ENCODE peak calls at places on chromosomes 11 and 22, in nine cellular contexts. Z, P, Y, U, A, F, M, W and I are unnamed samples. For H3K36me3, the result is how much of the 10 kb centered on the place peaks cover.

GRCh38 chr22:40036591-40037225 is 42.0 kb downstream of the FAM83F start:
- DNase-seq in Z (peak), P (peak), Y (peak), U (peak), A (no peak), F (no peak), M (no peak), W (peak), I (peak)

GRCh38 chr11:68137833-68138232 is 16.6 kb upstream of the CHKA start:
- DNase-seq in Z (peak), P (no peak), Y (no peak), U (no peak), A (no peak), F (no peak), M (no peak), W (no peak), I (no peak)

GRCh38 chr11:112871909-112872511 is 89.2 kb upstream of the NCAM1 start:
- DNase-seq in Z (no peak), P (no peak), Y (no peak), U (no peak), A (no peak), F (no peak), M (peak), W (no peak), I (no peak)

GRCh38 chr22:46085831-46086576 is 64.3 kb upstream of the PPARA start:
- DNase-seq in Z (peak), P (no peak), Y (peak), U (peak), A (no peak), F (no peak), M (no peak), W (no peak), I (no peak)

GRCh38 chr22:34490911-34491310 is 570.6 kb upstream of the LARGE1 start:
- DNase-seq in Z (no peak), P (no peak), Y (no peak), U (no peak), A (no peak), F (no peak), M (no peak), W (no peak), I (no peak)

GRCh38 chr22:50529416-50530279 is at the start of gene TYMP:
- DNase-seq in Z (no peak), P (no peak), Y (peak), U (peak), A (no peak), F (no peak), M (no peak), W (no peak), I (peak)

GRCh38 chr11:58285483-58286040 is 17.5 kb upstream of the OR10W1 start:
- DNase-seq in Z (no peak), P (no peak), Y (no peak), U (no peak), A (no peak), F (no peak), M (no peak), W (no peak), I (no peak)

GRCh38 chr11:106961518-106961917 is 56.8 kb downstream of the GUCY1A2 start:
- DNase-seq in Z (no peak), P (no peak), Y (no peak), U (no peak), A (no peak), F (no peak), M (no peak), W (peak), I (no peak)

GRCh38 chr11:115499241-115499799 is 4.9 kb downstream of the CADM1 start:
- DNase-seq in Z (no peak), P (no peak), Y (no peak), U (no peak), A (no peak), F (no peak), M (no peak), W (no peak), I (no peak)

GRCh38 chr11:115325523-115325922 is 178.7 kb downstream of the CADM1 start:
- DNase-seq in Z (no peak), P (no peak), Y (no peak), U (no peak), A (no peak), F (no peak), M (no peak), W (no peak), I (no peak)

GRCh38 chr11:94524293-94524692 is 12.0 kb downstream of the C11orf97 start:
- DNase-seq in Z (no peak), P (peak), Y (no peak), U (no peak), A (no peak), F (no peak), M (no peak), W (no peak), I (no peak)

DNA sequence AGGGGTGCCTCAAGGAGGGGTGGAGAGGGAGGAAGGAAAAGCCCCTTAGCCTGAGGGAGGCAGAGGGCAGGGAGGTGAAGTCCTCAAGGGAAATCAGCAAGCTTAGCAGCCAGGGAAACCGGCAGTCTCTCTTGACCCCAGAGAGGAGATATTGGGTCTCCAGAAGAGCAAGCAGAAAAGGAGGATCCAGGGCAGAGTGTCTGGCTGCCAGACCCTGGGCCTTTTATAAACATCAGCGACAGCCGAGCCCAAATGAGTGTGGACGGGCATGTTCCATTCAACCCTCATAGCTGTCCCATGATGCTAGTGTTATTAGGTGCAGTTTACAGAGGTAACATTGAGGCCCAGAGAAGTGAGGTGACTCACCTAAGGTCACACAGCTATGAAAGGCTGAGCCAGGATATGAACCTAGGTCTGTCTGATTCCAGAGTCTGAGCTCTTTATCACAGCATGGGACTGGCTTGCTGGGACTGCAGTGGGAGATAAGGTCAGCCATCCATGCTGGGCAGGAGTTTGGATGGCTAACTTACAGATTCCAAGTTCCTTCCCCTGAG is 9.3 kb downstream of the PRDM11 start:
- DNase-seq in Z (no peak), P (no peak), Y (no peak), U (no peak), A (no peak), F (no peak), M (no peak), W (no peak), I (no peak)
- H3K36me3 ChIP-seq in Z (under half), P (under half), Y (under half), U (under half), A (under half), F (under half), M (under half), W (under half), I (under half)

GRCh38 chr11:19913236-19913892 is 200.7 kb downstream of the NAV2 start:
- DNase-seq in Z (no peak), P (no peak), Y (no peak), U (no peak), A (no peak), F (no peak), M (no peak), W (no peak), I (no peak)
- H3K4me3 ChIP-seq in Z (no peak), P (no peak), Y (no peak), U (no peak), A (no peak), F (no peak), M (no peak), W (no peak), I (no peak)

DNA sequence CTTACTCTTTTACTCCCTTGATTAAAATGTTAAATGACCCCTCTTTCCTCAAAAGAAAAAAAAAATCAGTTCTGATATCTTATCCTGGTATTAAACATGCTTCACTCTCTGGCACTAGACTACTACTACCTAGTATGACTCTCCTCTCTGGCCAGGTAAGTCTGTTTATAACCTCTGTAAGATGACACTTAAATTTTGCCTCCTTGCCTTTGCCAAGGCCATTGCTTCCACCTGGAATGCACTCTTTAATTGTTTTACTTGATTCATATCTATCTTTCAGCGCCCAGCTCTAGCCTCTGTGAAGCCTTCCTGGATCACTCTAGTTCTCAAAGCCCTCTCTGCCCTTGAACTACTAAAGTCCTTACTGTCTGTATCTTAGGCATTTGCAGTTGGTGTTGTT is 170.4 kb downstream of the ETS1 start:
- DNase-seq in Z (no peak), P (no peak), Y (no peak), U (no peak), A (no peak), F (no peak), M (no peak), W (no peak), I (no peak)
- H3K36me3 ChIP-seq in Z (under half), P (under half), Y (under half), U (under half), A (under half), F (under half), M (under half), W (under half), I (under half)

GRCh38 chr22:44935724-44936123 is 74.1 kb downstream of the PHF21B start:
- DNase-seq in Z (no peak), P (no peak), Y (no peak), U (no peak), A (no peak), F (no peak), M (no peak), W (no peak), I (no peak)
- H3K4me3 ChIP-seq in Z (no peak), P (no peak), Y (no peak), U (no peak), A (no peak), F (no peak), M (no peak), W (no peak), I (no peak)

DNA sequence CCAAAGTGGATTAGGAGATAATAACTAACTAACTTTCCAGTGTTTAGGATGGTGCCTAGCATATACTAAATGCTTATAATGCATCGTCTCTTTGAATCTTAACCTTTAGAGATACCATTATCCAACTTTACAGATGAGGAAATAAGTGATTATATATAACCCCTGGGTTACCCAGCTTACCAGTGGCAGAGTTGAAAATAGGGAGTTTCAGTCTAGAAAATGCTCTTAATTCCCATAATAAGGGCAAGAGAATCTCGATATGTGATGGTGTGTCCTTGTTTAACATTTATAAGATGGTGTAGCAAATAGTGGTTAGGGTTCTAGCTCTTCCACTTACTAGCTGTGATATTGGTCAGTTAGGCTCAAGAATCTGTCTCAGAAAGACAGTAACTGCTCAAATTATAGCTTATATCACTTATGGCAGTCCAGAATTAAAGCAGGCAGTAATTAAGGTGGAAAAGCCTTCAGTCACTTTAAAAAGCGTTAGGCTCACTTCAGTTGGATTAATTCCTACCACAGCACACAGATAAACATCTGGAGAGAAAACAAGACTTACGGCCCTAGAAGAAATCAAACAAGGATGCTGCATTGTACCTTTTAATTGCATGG is 6.3 kb downstream of the XBP1 start:
- DNase-seq in Z (no peak), P (peak), Y (no peak), U (no peak), A (no peak), F (no peak), M (no peak), W (no peak), I (no peak)
- H3K36me3 ChIP-seq in Z (under half), P (under half), Y (under half), U (half or more), A (under half), F (under half), M (half or more), W (under half), I (under half)

GRCh38 chr11:26837154-26837553 is 115.3 kb upstream of the SLC5A12 start:
- DNase-seq in Z (no peak), P (no peak), Y (no peak), U (no peak), A (no peak), F (no peak), M (no peak), W (no peak), I (no peak)
- H3K4me3 ChIP-seq in Z (no peak), P (no peak), Y (no peak), U (no peak), A (no peak), F (no peak), M (no peak), W (no peak), I (no peak)

GRCh38 chr11:117171007-117171647 is 7.4 kb upstream of the SIDT2 start:
- DNase-seq in Z (no peak), P (no peak), Y (no peak), U (no peak), A (no peak), F (no peak), M (no peak), W (no peak), I (no peak)
- H3K36me3 ChIP-seq in Z (under half), P (under half), Y (under half), U (under half), A (under half), F (under half), M (half or more), W (under half), I (under half)

DNA sequence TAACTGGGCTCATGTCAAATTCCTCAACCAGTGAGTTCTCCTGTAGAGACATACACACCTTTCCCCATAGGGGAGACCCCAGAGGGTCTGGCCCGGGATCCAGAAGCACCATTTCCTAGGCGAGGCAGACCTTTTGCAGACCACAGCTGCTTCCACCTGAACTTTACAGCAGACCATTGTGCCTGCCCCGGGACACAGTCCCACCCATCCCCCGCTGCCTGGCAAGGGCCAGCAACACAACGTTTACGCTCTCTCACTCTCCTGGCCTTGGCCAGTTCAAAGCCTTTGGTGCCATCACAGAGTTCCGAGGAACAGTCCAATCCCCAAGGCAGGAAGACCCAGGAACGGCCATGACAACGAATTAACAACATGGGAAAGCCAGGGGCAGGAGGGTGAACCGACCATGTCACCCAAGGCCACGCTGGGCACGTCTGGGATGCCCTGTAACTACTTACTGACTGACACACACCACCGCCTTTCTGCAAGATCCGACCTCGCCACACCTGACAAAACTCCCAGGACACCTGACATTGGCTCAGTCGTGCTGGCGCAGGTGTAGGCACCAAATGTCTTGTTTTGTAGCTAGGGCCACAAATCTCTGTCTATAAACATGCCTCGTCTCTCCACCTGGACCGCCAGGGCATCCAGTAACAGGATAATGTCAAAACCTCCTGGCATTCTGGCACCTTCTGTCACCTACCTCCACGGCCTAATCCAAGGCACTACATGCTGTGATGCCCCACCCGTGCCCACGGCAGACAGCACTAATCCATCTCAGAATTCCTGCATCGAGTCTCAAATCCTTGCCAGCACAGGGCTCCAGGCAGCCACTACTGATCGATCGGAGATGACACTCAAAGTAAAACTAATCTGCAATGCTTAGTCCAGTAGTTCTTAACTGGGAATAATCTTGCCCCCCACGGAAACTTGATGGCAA is 51.3 kb downstream of the MYH9 start:
- DNase-seq in Z (no peak), P (no peak), Y (no peak), U (no peak), A (no peak), F (no peak), M (no peak), W (no peak), I (no peak)
- H3K4me3 ChIP-seq in Z (no peak), P (no peak), Y (no peak), U (no peak), A (no peak), F (no peak), M (no peak), W (no peak), I (peak)